ENCODE peak calls at places on chromosomes 7 and 10, in four cellular contexts. I is psoas muscle; K is CD8-positive, alpha-beta T cell; U is AG04450. L is an unnamed sample. For H3K9me3, the result is how much of the 10 kb centered on the place peaks cover.

GRCh38 chr10:60960913-60961312 is 16.9 kb upstream of the RHOBTB1 start:
- DNase-seq in U (no peak), K (no peak), I (no peak), L (no peak)

GRCh38 chr7:114759347-114760062 is 162.4 kb upstream of the MDFIC start:
- DNase-seq in U (no peak), K (no peak), I (no peak), L (no peak)

GRCh38 chr7:36761835-36762234 is 37.5 kb upstream of the AOAH start:
- DNase-seq in U (no peak), K (no peak), I (no peak), L (no peak)

GRCh38 chr10:27748586-27748985 is 3.0 kb upstream of the MKX start:
- DNase-seq in U (no peak), I (no peak), K (no peak), L (no peak)

GRCh38 chr7:7931626-7932025 is 37.0 kb upstream of the GLCCI1 start:
- DNase-seq in K (no peak), I (no peak), U (no peak), L (no peak)

GRCh38 chr7:48703446-48703845 is 220.9 kb upstream of the CDC14C start:
- DNase-seq in K (no peak), I (no peak), U (no peak), L (no peak)

GRCh38 chr7:114970732-114971131 is 48.8 kb downstream of the MDFIC start:
- DNase-seq in U (no peak), I (no peak), K (no peak), L (no peak)

GRCh38 chr10:37812290-37812689 is 45.1 kb downstream of the ZNF248 start:
- DNase-seq in K (no peak), U (no peak), I (no peak), L (no peak)

GRCh38 chr10:88110822-88111221 is 247.4 kb downstream of the PTEN start:
- DNase-seq in I (no peak), U (no peak), K (no peak), L (no peak)

GRCh38 chr10:1853801-1854200 is 116.5 kb upstream of the ADARB2 start:
- DNase-seq in U (no peak), I (no peak), K (no peak), L (no peak)

GRCh38 chr10:107554351-107554750 is 389.8 kb upstream of the SORCS1 start:
- DNase-seq in K (no peak), U (no peak), I (no peak), L (no peak)

GRCh38 chr7:17095001-17095574 is 203.4 kb upstream of the AHR start:
- DNase-seq in I (no peak), K (no peak), U (no peak), L (no peak)

GRCh38 chr7:31948041-31948440 is 122.2 kb downstream of the PDE1C start:
- DNase-seq in I (no peak), U (peak), K (no peak), L (no peak)

GRCh38 chr10:108358912-108359311 is 1194.4 kb upstream of the SORCS1 start:
- DNase-seq in U (peak), I (no peak), K (no peak), L (peak)

GRCh38 chr7:3179456-3179855 is 121.6 kb upstream of the SDK1 start:
- DNase-seq in K (no peak), U (no peak), I (no peak), L (no peak)

GRCh38 chr7:22182139-22182538 is 174.8 kb downstream of the RAPGEF5 start:
- DNase-seq in U (no peak), K (no peak), I (no peak), L (no peak)

GRCh38 chr7:131533566-131534561 is 22.6 kb downstream of the PODXL start:
- DNase-seq in U (no peak), K (no peak), I (no peak), L (no peak)

GRCh38 chr7:95684037-95684436 is 87.7 kb upstream of the PDK4 start:
- DNase-seq in U (no peak), K (no peak), I (no peak), L (peak)

GRCh38 chr7:133255461-133255860 is 2.6 kb downstream of the EXOC4 start:
- DNase-seq in U (no peak), K (no peak), I (no peak), L (no peak)

GRCh38 chr10:115092555-115093285 is 445 bp upstream of the ATRNL1 start:
- DNase-seq in K (no peak), U (no peak), I (peak), L (no peak)

GRCh38 chr7:157678503-157678902 is 341.7 kb downstream of the DNAJB6 start:
- DNase-seq in I (no peak), K (no peak), U (no peak), L (no peak)
- H3K9me3 ChIP-seq in I (under half), K (under half), U (under half), L (under half)

DNA sequence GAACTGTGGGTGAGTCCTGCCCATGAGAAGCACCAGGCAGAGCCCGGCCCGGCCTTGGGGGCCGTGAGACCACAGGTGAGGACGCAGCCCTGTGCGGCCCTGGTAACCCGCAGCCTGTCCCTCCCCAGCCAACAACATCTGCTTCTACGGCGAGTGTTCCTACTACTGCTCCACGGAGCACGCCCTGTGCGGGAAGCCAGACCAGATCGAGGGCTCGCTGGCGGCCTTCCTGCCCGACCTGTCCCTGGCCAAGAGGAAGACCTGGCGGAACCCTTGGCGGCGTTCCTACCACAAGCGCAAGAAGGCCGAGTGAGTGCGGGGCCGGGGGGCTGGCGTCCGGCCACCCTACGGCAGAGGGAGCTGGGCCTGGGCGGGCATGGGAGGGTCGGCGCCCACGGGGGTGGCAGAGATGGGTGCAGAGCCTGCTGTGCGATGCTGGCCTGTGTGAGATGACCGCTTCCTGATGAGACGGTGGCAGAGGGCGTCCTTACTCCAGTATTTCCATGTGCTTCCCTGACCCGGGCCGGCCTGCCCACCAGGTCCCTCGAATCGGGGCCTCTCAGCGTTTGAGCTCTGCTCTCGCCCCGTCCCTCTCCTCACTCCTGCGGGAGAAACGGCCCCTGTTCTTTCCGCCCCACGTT is 34.1 kb upstream of the FOXL3 start:
- DNase-seq in I (peak), K (no peak), U (no peak), L (no peak)
- H3K9me3 ChIP-seq in I (under half), K (under half), U (half or more), L (under half)

DNA sequence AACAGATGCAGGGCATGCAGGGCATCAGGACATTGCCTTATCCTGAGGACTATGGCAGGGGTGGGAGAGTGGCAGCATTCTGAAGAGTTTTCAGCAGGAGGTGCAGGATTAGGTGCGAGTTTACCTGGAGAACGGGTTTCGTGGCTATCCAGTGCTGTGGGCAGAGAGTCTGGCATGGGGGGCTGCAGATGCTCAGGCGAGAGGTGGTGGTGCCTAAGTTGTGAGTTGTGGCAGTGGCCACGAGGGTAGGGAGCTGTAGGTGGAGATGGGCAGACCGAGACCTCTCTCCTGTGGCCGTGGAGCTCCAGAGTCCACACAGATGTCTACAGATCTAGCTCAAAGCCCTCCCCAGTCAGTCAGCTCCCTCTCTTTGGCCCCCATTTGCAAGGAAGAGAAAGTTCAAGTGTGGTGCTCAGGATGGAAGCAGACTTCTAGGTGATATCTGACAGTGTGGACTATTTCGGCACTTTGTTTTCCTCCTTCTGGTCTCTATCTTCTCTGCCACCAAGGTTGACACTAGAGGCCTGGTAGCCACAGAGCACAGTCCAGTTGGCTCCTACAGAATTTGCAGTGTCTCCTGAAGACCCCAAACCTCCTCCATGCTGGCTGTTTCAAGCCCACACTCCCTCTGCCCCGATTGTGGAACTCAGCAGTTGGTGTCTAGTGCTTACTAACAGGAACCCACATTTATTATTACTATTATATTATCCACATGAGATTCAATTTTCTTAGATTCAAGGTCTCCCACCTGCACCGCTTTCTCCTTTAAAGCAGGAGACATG is 955.7 kb upstream of the ZNF722 start:
- DNase-seq in I (no peak), K (no peak), U (no peak), L (no peak)
- H3K9me3 ChIP-seq in I (under half), K (under half), U (half or more), L (under half)

GRCh38 chr7:63040336-63040735 is 958.3 kb upstream of the ZNF722 start:
- DNase-seq in U (no peak), I (no peak), K (no peak), L (no peak)
- H3K9me3 ChIP-seq in U (half or more), I (under half), K (under half), L (under half)

DNA sequence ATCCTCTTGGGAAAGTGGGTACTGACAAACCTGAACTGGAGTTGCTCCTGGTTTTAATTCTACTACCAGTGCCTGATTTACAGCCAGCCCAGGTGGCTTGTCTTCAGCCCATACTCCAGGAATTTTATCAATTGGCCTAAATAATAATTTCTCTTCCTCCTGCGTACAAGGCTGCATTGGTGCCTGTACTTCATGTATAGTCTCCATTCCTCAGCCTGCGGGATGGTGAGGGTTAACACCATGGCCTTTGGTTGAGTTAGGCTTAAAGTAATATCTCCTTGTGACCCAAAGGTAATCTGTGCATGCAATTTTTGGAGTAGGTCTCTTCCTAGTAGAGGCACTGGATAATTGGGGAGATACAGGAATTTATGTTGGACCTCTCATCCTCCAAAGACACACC is 5.5 kb upstream of the ZNF117 start:
- DNase-seq in I (no peak), U (no peak), K (no peak), L (no peak)
- H3K9me3 ChIP-seq in I (under half), U (half or more), K (under half), L (under half)

DNA sequence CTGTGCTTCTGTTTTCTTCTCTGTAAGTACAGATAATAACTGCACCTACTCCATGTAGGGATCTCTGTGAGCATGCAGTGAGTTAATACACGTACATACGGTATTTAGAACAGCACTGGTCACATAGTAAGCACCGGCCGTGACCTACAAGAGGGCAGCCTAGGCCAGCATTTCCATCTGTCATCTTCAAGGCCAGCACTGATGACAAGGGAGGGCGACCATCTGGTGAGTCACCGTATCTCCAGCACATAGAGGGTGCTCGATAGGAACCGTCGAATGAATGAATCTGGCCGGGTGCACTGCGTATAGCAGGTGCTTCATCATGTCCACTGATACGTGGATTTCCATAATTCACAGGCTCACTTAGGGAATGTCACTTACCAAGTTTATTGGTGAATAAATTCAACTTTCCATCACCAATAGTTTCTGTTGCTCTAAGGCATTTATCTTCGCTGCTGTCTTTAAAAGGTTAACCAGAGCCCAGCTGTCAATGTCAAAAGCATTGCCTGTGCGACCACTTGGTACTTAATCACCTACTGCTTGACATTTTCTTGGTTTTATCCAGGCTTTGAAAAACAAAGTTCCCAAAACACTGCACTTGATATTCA is 8.3 kb downstream of the NOD1 start:
- DNase-seq in K (no peak), U (no peak), I (peak), L (no peak)
- H3K9me3 ChIP-seq in K (under half), U (under half), I (under half), L (under half)

DNA sequence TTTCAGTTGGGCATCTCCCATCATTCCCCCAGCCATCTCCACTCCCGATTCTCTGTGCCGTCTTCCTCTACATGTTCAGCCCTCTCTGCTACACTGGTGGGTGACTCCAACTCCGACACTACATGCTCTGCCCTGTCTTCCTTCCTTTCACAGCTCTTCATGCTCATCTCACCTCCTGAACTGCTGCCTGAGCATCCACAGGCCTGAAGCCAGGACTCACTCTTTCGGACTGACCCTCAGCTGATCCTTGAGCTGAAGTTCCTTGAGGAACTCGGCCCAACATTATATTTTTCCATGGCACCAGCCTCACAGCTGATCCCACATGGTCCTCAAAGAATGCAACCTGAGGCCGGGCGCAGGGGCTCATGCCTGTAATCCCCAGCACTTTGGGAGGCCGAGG is 538.4 kb downstream of the PTPRN2 start:
- DNase-seq in K (no peak), U (no peak), I (no peak), L (no peak)
- H3K9me3 ChIP-seq in K (under half), U (half or more), I (under half), L (under half)

GRCh38 chr10:131215776-131216175 is 95.7 kb downstream of the TCERG1L start:
- DNase-seq in I (peak), K (no peak), U (no peak), L (no peak)

GRCh38 chr10:131213651-131214505 is 97.6 kb downstream of the TCERG1L start:
- DNase-seq in K (no peak), I (peak), U (no peak), L (no peak)

GRCh38 chr10:131212763-131213325 is 98.7 kb downstream of the TCERG1L start:
- DNase-seq in K (no peak), I (peak), U (no peak), L (no peak)

GRCh38 chr10:131216681-131217230 is 94.8 kb downstream of the TCERG1L start:
- DNase-seq in I (peak), U (no peak), K (no peak), L (no peak)

DNA sequence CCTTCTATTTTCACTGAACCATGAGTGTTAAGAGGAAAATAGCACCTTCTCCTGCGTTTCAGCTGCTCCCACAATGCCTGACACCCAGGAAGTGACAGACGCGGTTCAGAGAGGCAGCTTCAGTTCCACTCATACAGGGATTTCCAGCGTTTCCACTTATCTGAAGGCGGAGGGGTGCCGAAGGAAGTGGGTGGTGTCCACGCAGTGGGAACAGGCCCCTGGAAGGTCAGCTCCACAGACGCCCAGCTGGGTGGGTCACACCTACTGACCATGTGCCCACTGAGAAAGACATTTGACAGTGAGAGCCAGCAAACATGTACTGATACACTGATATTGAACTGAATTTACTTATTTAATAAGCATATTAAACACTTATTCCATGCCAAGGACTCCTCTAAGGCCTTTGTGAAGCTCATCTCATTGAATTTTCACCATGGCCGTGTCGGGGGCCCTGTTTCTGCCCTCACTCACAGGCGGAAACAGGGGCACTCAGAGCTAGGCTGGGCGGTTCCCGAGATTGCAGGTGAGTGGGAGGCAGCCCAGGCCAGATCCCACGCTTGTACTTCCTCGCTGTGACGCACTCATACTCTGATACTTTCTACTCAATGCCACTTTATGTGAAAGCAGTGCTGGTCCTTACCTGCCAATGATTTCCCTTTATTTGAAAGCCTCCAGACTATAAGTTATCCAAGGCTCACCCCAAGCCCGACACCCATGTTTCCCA is 96.8 kb downstream of the TCERG1L start:
- DNase-seq in U (no peak), I (peak), K (no peak), L (no peak)
- H3K9me3 ChIP-seq in U (half or more), I (under half), K (under half), L (under half)

GRCh38 chr7:58087536-58088190 is 637.7 kb downstream of the ZNF716 start:
- DNase-seq in I (peak), K (no peak), U (no peak), L (no peak)
- H3K9me3 ChIP-seq in I (under half), K (under half), U (under half), L (under half)